ENCODE peak calls at places on chromosomes 12 and 14, in four cellular contexts. V is uterus, A is breast epithelium, E is stomach. T is an unnamed sample.

GRCh38 chr14:55103005-55103640 is 25.9 kb upstream of the LGALS3 start:
- DNase-seq in V (peak; percentile 89), A (peak; percentile 96), E (peak; percentile 84), T (peak; percentile 63)

GRCh38 chr12:40691913-40692616 is at the start of gene CNTN1:
- DNase-seq in V (peak; percentile 70), A (peak; percentile 38), E (no peak), T (no peak)

GRCh38 chr12:93223440-93224426 is 154.0 kb upstream of the NUDT4 start:
- DNase-seq in V (no peak), A (no peak), E (no peak), T (no peak)

GRCh38 chr12:34625116-34625515 is 602.8 kb downstream of the ALG10 start:
- DNase-seq in V (no peak), A (no peak), E (no peak), T (no peak)

GRCh38 chr12:74370608-74371216 is 166.9 kb upstream of the ATXN7L3B start:
- DNase-seq in V (no peak), A (no peak), E (no peak), T (no peak)

GRCh38 chr12:117452071-117452470 is 90.6 kb upstream of the NOS1 start:
- DNase-seq in V (no peak), A (no peak), E (no peak), T (no peak)

GRCh38 chr12:20492251-20492728 is 124.0 kb downstream of the PDE3A start:
- DNase-seq in V (no peak), A (no peak), E (no peak), T (peak; percentile 25)

GRCh38 chr12:9646794-9647622 is 22.5 kb upstream of the CLEC2D start:
- DNase-seq in V (no peak), A (no peak), E (no peak), T (no peak)

GRCh38 chr12:461425-461824 is 1.7 kb downstream of the B4GALNT3 start:
- DNase-seq in V (no peak), A (no peak), E (no peak), T (no peak)

GRCh38 chr14:80924365-80925103 is 17.0 kb downstream of the CEP128 start:
- DNase-seq in V (no peak), A (no peak), E (no peak), T (no peak)

GRCh38 chr14:103825103-103825502 is 22.3 kb downstream of the PPP1R13B start:
- DNase-seq in V (no peak), A (no peak), E (no peak), T (no peak)

GRCh38 chr12:74105434-74105833 is 432.2 kb upstream of the ATXN7L3B start:
- DNase-seq in V (no peak), A (no peak), E (no peak), T (no peak)

GRCh38 chr12:38053655-38054464 is 262.7 kb upstream of the ALG10B start:
- DNase-seq in V (no peak), A (no peak), E (peak; percentile 70), T (no peak)

GRCh38 chr12:79426121-79426520 is 264.6 kb downstream of the PAWR start:
- DNase-seq in V (no peak), A (no peak), E (no peak), T (no peak)

GRCh38 chr12:91818236-91819131 is 327.2 kb downstream of the BTG1 start:
- DNase-seq in V (no peak), A (no peak), E (no peak), T (no peak)

GRCh38 chr12:43169115-43169681 is 382.8 kb downstream of the ADAMTS20 start:
- DNase-seq in V (no peak), A (no peak), E (no peak), T (no peak)

GRCh38 chr12:54439521-54440255 is 20.6 kb upstream of the ITGA5 start:
- DNase-seq in V (no peak), A (no peak), E (no peak), T (no peak)

GRCh38 chr14:77125275-77126073 is 16.1 kb downstream of the ZDHHC22 start:
- DNase-seq in V (no peak), A (no peak), E (no peak), T (no peak)

GRCh38 chr14:50225067-50225973 is 6.1 kb downstream of the SOS2 start:
- DNase-seq in V (no peak), A (no peak), E (no peak), T (no peak)

GRCh38 chr12:131333621-131334440 is 377.1 kb upstream of the SFSWAP start:
- DNase-seq in V (no peak), A (no peak), E (no peak), T (no peak)

GRCh38 chr14:89667983-89668382 is 250.9 kb upstream of the FOXN3 start:
- DNase-seq in V (no peak), A (no peak), E (no peak), T (no peak)

GRCh38 chr12:10285919-10286318 is 21.8 kb upstream of the KLRD1 start:
- DNase-seq in V (no peak), A (no peak), E (no peak), T (no peak)

GRCh38 chr12:54052745-54053624 is 650 bp upstream of the HOXC4 start:
- DNase-seq in V (no peak), A (no peak), E (no peak), T (no peak)

DNA sequence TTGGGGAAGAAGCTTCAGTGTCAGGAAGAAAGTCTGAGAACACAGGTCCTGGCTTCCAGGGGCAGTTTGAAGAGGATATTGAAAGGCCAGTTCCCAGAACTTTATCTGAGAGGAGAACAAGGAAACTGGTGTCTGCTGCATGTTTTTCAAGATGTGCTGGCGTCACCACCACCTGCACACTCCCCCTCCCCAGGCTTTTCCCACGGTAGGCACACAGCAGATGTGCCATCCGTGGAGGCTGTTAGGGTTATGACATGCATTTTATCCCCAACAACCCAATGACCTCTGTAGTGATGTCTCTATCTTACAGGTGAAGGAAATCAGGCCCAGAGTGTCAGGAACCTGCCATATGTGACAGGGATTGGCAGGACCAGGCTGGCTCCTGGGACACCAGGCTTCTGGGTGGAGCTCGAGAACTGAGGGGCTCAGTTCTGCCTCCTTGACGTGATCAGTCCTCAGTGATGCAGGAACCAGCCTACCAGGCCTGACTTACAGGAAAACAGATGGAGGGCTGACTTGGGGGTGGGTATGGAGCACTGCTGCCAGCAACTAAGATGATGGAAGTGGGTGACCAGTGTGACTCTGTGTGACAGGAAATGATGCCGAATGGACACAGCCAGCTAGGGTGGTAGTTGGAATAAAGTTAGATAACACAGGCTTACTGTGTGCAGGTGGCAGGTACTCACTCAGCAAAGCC is 16.8 kb downstream of the SLC25A47 start:
- DNase-seq in V (no peak), A (no peak), E (no peak), T (no peak)
- TF ChIP-seq POLR2A in V (no peak), A (no peak), E (no peak), T (no peak)

GRCh38 chr14:24442240-24443052 is at the start of gene SDR39U1:
- DNase-seq in V (peak; percentile 97), A (peak; percentile 98), E (peak; percentile 98), T (peak; percentile 76)
- TF ChIP-seq POLR2A in V (peak; percentile 93), A (peak; percentile 88), E (peak; percentile 79), T (peak; percentile 74)

DNA sequence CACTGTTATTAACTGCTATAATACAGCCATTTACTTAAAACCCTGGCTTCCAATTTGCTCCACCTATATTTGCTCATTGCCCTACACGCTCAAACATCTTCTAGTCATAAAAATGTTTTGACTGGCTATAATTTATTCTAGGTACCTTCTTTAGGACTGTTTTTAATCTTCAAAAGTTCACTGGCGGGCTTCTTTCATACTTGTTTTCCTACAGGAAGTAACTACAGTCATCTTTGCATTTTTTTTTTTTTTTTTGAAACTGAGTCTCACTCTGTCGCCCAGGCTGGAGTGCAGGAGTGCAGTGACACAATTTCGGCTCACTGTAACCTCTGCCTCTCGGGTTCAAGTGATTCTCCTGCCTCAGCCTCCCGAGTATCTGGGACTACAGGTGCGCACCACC is 32.5 kb downstream of the MPHOSPH9 start:
- DNase-seq in V (no peak), A (no peak), E (no peak), T (no peak)
- TF ChIP-seq POLR2A in V (no peak), A (no peak), E (no peak), T (no peak)

GRCh38 chr12:6278439-6279255 is 31.8 kb upstream of the PLEKHG6 start:
- DNase-seq in V (peak; percentile 91), A (peak; percentile 81), E (peak; percentile 89), T (peak; percentile 86)
- TF ChIP-seq POLR2A in V (peak; percentile 82), A (no peak), E (no peak), T (peak; percentile 54)

GRCh38 chr12:49705479-49706267 is 1.5 kb downstream of the FMNL3 start:
- DNase-seq in V (no peak), A (no peak), E (no peak), T (peak; percentile 84)
- TF ChIP-seq POLR2A in V (no peak), A (no peak), E (no peak), T (peak; percentile 70)

DNA sequence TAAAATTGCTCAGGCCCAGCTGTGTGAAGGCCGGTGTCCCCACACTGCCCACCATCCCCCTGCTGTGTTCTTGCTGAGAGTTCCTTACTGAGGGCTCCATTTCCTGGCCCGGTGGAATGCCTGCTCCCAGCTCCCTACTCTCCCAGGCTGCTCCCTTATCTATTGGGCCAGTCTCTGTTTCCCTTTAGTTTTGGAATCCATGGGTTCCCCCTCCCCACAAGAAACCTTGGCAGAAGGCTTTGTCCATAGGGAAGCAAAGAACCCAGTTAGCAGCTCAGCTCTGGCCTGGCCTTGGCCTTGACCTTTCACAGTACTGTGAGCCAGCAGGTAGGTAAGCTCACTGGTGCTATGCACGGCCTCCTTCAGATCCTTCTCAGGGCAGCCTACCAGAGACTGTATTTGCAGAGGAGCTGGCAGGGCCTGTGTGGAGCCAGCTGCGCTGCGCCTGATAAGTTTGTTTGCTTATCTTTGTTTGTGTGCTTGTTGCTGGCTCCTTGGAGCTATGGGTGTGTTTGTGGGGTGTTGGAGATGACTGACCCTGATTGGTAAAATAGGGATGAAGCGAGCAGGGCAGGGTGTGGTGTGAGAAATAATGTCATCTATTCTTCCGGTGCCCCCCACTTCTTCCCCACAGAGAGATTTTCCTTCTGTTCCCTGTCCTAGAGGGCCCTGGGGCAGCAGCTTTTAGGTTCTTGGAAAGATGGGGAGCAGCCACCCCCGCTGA is 19.2 kb downstream of the MLXIP start:
- DNase-seq in V (no peak), A (no peak), E (peak; percentile 94), T (no peak)
- TF ChIP-seq POLR2A in V (no peak), A (no peak), E (no peak), T (no peak)

DNA sequence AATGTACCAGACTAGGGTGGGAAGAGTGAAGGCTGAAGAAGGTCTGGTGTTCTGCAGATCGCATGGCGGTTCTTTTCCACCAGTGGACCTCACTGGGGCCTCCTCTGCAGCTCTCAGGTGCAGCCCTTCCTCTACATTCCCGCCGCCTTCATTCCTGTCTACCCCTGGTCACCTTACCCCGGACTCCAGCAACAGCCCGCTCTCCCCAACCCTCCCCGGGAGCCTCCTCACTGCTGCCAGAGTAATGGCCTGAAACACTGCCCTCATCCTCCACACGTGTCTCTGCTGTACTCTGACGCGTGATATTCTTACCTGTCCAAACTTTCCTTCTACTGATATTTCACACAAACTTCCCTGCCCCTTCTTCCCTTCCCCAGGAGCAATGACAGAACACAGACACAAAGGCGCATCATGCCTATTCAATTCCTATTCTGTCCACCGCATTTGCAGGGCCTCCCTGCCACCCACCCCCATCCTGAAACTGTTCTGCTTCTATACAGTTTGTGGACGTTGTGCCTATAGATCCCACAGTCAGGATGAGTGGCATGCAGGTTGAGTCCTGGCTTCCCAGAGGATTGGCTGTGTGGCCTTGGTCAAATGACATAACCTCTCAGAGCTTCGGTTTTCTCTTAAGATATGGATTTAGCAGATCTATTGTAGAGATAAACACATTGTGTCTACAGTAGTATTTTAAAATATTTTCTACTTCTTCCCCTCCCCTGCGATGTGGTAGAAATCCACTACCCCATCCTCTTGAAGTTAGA is 1.7 kb upstream of the NUAK1 start:
- DNase-seq in V (no peak), A (no peak), E (no peak), T (no peak)
- TF ChIP-seq POLR2A in V (no peak), A (no peak), E (no peak), T (no peak)

T was measured in H54.